ENCODE peak calls at places on chromosomes 7 and 10, in six cellular contexts. X, P, H, Z, U and Y are unnamed samples.

GRCh38 chr7:3453398-3453797 is 152.3 kb downstream of the SDK1 start:
- DNase-seq in Z (no peak), U (no peak), H (no peak), P (no peak), X (no peak), Y (no peak)

GRCh38 chr7:2203551-2204300 is 29.0 kb downstream of the MAD1L1 start:
- DNase-seq in H (no peak), P (no peak), X (no peak), Z (no peak), U (no peak), Y (peak)

GRCh38 chr10:130201043-130201380 is 64.8 kb downstream of the GLRX3 start:
- DNase-seq in U (no peak), X (no peak), H (no peak), P (no peak), Z (no peak), Y (no peak)

GRCh38 chr10:112024079-112024478 is 159.5 kb downstream of the GPAM start:
- DNase-seq in Z (no peak), X (no peak), U (no peak), P (no peak), H (no peak), Y (no peak)

GRCh38 chr10:4246881-4247358 is 461.9 kb upstream of the KLF6 start:
- DNase-seq in P (no peak), H (peak), Z (no peak), U (no peak), X (peak), Y (no peak)

GRCh38 chr10:1102392-1102791 is 46.2 kb downstream of the WDR37 start:
- DNase-seq in U (peak), P (no peak), H (no peak), X (no peak), Z (no peak), Y (no peak)

GRCh38 chr7:116173051-116174028 is 37.0 kb upstream of the TES start:
- DNase-seq in X (peak), P (peak), H (peak), U (no peak), Z (peak), Y (no peak)

GRCh38 chr10:100683545-100684127 is 61.7 kb upstream of the PAX2 start:
- DNase-seq in X (no peak), U (no peak), Z (no peak), P (no peak), H (no peak), Y (no peak)

GRCh38 chr7:38280000-38280399 is 6.6 kb upstream of the TARP start:
- DNase-seq in P (no peak), U (no peak), H (no peak), X (no peak), Z (no peak), Y (no peak)

GRCh38 chr7:64802699-64803098 is 8.5 kb downstream of the ZNF138 start:
- DNase-seq in U (no peak), H (no peak), P (no peak), Z (no peak), X (no peak), Y (no peak)

GRCh38 chr7:30501264-30501663 is 3.4 kb downstream of the GGCT start:
- DNase-seq in H (no peak), X (no peak), Z (no peak), P (no peak), U (no peak), Y (no peak)

GRCh38 chr7:36881206-36881605 is 156.9 kb upstream of the AOAH start:
- DNase-seq in P (no peak), Z (no peak), H (peak), X (no peak), U (no peak), Y (no peak)